ENCODE peak calls at places on chromosomes 13 and 19, in six cellular contexts. One of them, this sample, is unnamed.

GRCh38 chr13:96141032-96141431 is 51.1 kb downstream of the HS6ST3 start:
- DNase-seq in heart left ventricle: no peak
- DNase-seq in testis: no peak
- DNase-seq in tibial nerve: no peak
- DNase-seq in A549: peak; percentile 25
- DNase-seq in gastrocnemius medialis: no peak
- DNase-seq in this sample: no peak

GRCh38 chr13:65677906-65678305 is 1552.2 kb downstream of the PCDH9 start:
- DNase-seq in heart left ventricle: no peak
- DNase-seq in testis: no peak
- DNase-seq in tibial nerve: no peak
- DNase-seq in A549: no peak
- DNase-seq in gastrocnemius medialis: no peak
- DNase-seq in this sample: no peak

GRCh38 chr19:46717034-46717715 is at the start of gene PRKD2:
- DNase-seq in heart left ventricle: peak; percentile 93
- DNase-seq in testis: peak; percentile 95
- DNase-seq in tibial nerve: peak; percentile 89
- DNase-seq in A549: peak; percentile 83
- DNase-seq in gastrocnemius medialis: peak; percentile 78
- DNase-seq in this sample: peak; percentile 46

GRCh38 chr13:41931337-41931736 is 29.6 kb downstream of the VWA8 start:
- DNase-seq in heart left ventricle: no peak
- DNase-seq in testis: no peak
- DNase-seq in tibial nerve: no peak
- DNase-seq in A549: no peak
- DNase-seq in gastrocnemius medialis: no peak
- DNase-seq in this sample: no peak

GRCh38 chr13:22926176-22927007 is 254.4 kb upstream of the SGCG start:
- DNase-seq in heart left ventricle: peak; percentile 81
- DNase-seq in testis: peak; percentile 88
- DNase-seq in tibial nerve: peak; percentile 52
- DNase-seq in A549: no peak
- DNase-seq in gastrocnemius medialis: peak; percentile 66
- DNase-seq in this sample: no peak

GRCh38 chr13:29664591-29664990 is 69.1 kb upstream of the SLC7A1 start:
- DNase-seq in heart left ventricle: no peak
- DNase-seq in testis: no peak
- DNase-seq in tibial nerve: no peak
- DNase-seq in A549: no peak
- DNase-seq in gastrocnemius medialis: no peak
- DNase-seq in this sample: no peak

GRCh38 chr19:47729799-47730520 is 15.4 kb upstream of the NOP53 start:
- DNase-seq in heart left ventricle: peak; percentile 87
- DNase-seq in testis: peak; percentile 74
- DNase-seq in tibial nerve: peak; percentile 56
- DNase-seq in A549: peak; percentile 93
- DNase-seq in gastrocnemius medialis: peak; percentile 17
- DNase-seq in this sample: no peak

GRCh38 chr19:4172861-4173473 is 9.4 kb downstream of the SIRT6 start:
- DNase-seq in heart left ventricle: peak; percentile 59
- DNase-seq in testis: peak; percentile 63
- DNase-seq in tibial nerve: peak; percentile 21
- DNase-seq in A549: no peak
- DNase-seq in gastrocnemius medialis: no peak
- DNase-seq in this sample: no peak

GRCh38 chr13:37473035-37473434 is 125.5 kb downstream of the POSTN start:
- DNase-seq in heart left ventricle: no peak
- DNase-seq in testis: no peak
- DNase-seq in tibial nerve: no peak
- DNase-seq in A549: no peak
- DNase-seq in gastrocnemius medialis: no peak
- DNase-seq in this sample: no peak

GRCh38 chr13:50123862-50124535 is 108.8 kb downstream of the KCNRG start:
- DNase-seq in heart left ventricle: peak; percentile 85
- DNase-seq in testis: peak; percentile 79
- DNase-seq in tibial nerve: peak; percentile 69
- DNase-seq in A549: peak; percentile 93
- DNase-seq in gastrocnemius medialis: peak; percentile 90
- DNase-seq in this sample: peak; percentile 98

GRCh38 chr13:20118268-20119140 is 42.3 kb downstream of the GJA3 start:
- DNase-seq in heart left ventricle: peak; percentile 70
- DNase-seq in testis: peak; percentile 65
- DNase-seq in tibial nerve: peak; percentile 10
- DNase-seq in A549: peak; percentile 68
- DNase-seq in gastrocnemius medialis: no peak
- DNase-seq in this sample: peak; percentile 74

DNA sequence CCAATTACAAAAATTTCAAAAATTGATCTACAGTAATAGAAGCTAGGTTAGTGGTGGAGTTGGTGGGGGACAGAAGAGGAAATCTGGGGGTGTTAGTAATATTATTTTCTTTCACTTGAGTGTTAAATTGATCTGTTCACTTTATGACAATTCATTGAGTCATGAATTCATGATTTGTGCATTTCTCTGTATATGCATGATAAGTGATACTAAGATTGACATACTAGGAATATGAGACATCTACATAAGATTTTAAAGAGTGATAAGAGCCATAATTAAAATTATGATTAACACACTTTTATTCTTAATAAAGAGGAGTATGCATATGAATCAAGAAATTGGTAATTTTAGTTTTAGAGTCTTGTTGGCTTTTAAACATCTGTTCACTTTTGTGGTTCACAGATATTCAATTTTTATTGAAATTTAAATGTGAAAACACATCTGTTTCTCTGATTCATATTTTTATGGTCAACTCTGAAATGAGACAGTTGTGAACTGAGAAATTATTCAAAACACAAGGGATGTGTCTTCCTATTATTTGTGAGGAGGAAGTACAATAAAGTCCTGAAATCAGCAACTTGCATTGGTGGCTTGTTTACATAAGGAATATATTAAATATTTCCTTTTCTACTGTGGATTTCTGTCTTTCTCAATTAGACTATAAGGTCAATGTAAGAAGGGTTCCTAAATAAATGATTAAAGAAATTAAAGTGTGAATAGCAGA is 196.5 kb downstream of the ITGBL1 start:
- DNase-seq in heart left ventricle: no peak
- DNase-seq in testis: no peak
- DNase-seq in tibial nerve: no peak
- DNase-seq in A549: peak; percentile 16
- DNase-seq in gastrocnemius medialis: no peak
- DNase-seq in this sample: no peak
- H3K27ac ChIP-seq in heart left ventricle: no peak overlapping the region
- H3K27ac ChIP-seq in testis: no peak overlapping the region
- H3K27ac ChIP-seq in tibial nerve: no peak overlapping the region
- H3K27ac ChIP-seq in A549: peak overlapping the region; percentile 87
- H3K27ac ChIP-seq in gastrocnemius medialis: peak overlapping the region; percentile 46
- H3K27ac ChIP-seq in this sample: no peak overlapping the region

DNA sequence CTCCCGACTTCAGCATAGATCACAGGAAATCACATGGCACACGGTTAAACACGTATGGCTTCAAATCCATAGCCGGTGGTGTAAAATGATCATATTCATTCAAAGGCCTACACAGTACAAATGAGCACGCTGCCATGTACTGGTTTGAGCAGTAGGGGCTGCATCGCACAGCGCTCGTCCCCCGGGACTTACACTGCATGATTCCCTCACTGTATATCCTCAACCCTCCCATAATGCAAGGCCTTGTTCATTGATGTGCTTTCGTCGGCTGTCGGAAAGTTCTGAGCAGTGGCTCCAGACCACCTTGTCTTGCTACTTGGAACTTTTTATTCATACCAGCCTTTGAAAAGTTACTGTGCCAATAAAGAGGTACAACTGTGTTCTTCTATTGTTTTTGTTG is 578.2 kb downstream of the MYO16 start:
- DNase-seq in heart left ventricle: no peak
- DNase-seq in testis: no peak
- DNase-seq in tibial nerve: no peak
- DNase-seq in A549: no peak
- DNase-seq in gastrocnemius medialis: no peak
- DNase-seq in this sample: no peak
- H3K27ac ChIP-seq in heart left ventricle: no peak overlapping the region
- H3K27ac ChIP-seq in testis: no peak overlapping the region
- H3K27ac ChIP-seq in tibial nerve: no peak overlapping the region
- H3K27ac ChIP-seq in A549: no peak overlapping the region
- H3K27ac ChIP-seq in gastrocnemius medialis: no peak overlapping the region
- H3K27ac ChIP-seq in this sample: no peak overlapping the region

DNA sequence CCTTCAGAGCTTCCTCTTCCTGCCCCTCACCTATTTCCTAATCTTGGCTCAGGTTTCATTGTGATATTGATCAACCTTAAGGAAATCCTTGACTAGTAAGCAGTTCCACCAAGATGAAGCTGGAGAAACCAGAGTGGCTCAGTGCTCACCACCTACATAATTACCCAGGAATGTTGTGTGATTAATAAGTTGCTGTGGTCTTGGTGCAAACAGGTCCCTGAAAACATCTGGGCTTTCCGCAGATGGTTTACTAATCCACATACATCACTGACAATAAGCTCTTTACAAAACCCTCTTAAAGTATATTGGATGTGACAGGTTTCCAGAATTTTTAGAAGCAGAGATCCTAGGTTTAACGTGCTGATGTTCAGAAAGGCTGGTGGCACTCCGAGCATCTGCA is 8.6 kb upstream of the SERP2 start:
- DNase-seq in heart left ventricle: no peak
- DNase-seq in testis: no peak
- DNase-seq in tibial nerve: no peak
- DNase-seq in A549: no peak
- DNase-seq in gastrocnemius medialis: no peak
- DNase-seq in this sample: no peak
- H3K27ac ChIP-seq in heart left ventricle: no peak overlapping the region
- H3K27ac ChIP-seq in testis: no peak overlapping the region
- H3K27ac ChIP-seq in tibial nerve: no peak overlapping the region
- H3K27ac ChIP-seq in A549: peak overlapping the region; percentile 62
- H3K27ac ChIP-seq in gastrocnemius medialis: no peak overlapping the region
- H3K27ac ChIP-seq in this sample: no peak overlapping the region

GRCh38 chr19:16281743-16282142 is 42.9 kb upstream of the KLF2 start:
- DNase-seq in heart left ventricle: no peak
- DNase-seq in testis: no peak
- DNase-seq in tibial nerve: no peak
- DNase-seq in A549: no peak
- DNase-seq in gastrocnemius medialis: no peak
- DNase-seq in this sample: no peak
- H3K27ac ChIP-seq in heart left ventricle: no peak overlapping the region
- H3K27ac ChIP-seq in testis: no peak overlapping the region
- H3K27ac ChIP-seq in tibial nerve: no peak overlapping the region
- H3K27ac ChIP-seq in A549: no peak overlapping the region
- H3K27ac ChIP-seq in gastrocnemius medialis: peak overlapping the region; percentile 89
- H3K27ac ChIP-seq in this sample: peak overlapping the region; percentile 95

DNA sequence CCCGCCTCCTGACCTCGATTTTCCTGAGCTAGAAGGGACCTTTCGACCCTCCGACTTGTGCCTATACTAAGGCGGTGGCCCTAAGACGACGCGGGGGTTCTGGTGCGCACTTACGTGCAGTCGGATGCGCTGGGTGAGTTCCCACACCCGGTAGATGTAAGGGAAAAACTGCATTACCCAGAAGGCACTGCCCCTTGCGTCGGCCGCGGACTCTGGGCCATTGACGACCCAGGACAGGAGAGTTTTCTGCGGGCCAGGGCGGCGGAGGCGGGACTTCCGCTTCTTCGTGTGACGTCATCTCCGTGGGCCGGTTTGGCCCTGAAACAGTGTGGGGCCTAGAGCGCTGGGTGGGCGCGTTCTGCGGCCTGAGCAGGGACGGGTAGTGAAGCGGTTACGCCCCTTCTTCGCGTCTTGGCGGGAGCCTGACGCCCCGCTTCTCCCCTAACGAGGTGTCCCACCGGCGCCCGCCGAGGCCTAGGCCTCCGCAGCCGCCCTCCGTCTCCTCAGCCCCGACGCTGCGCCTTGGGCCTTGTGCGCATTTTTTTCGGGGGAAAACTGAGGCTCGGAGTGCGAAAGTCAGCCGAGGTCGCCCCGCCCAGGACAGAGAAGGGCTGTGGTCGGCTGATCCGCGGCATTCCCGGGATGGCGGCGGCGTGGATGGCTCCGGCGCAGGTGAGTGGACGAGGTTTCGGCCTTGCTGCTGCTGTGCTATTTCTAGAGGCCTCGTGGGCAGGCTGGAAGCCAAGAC is at the start of gene ZNF460:
- DNase-seq in heart left ventricle: peak; percentile 98
- DNase-seq in testis: peak; percentile 97
- DNase-seq in tibial nerve: peak; percentile 92
- DNase-seq in A549: peak; percentile 99
- DNase-seq in gastrocnemius medialis: peak; percentile 94
- DNase-seq in this sample: peak; percentile 98
- H3K27ac ChIP-seq in heart left ventricle: peak within 1 kb of the TSS; percentile 94
- H3K27ac ChIP-seq in testis: peak within 1 kb of the TSS; percentile 94
- H3K27ac ChIP-seq in tibial nerve: peak within 1 kb of the TSS; percentile 96
- H3K27ac ChIP-seq in A549: peak within 1 kb of the TSS; percentile 94
- H3K27ac ChIP-seq in gastrocnemius medialis: peak within 1 kb of the TSS; percentile 94
- H3K27ac ChIP-seq in this sample: peak within 1 kb of the TSS; percentile 100

GRCh38 chr19:53007200-53008054 is 6.3 kb upstream of the ERVV-1 start:
- DNase-seq in heart left ventricle: no peak
- DNase-seq in testis: no peak
- DNase-seq in tibial nerve: no peak
- DNase-seq in A549: no peak
- DNase-seq in gastrocnemius medialis: no peak
- DNase-seq in this sample: no peak
- H3K27ac ChIP-seq in heart left ventricle: no peak overlapping the region
- H3K27ac ChIP-seq in testis: no peak overlapping the region
- H3K27ac ChIP-seq in tibial nerve: no peak overlapping the region
- H3K27ac ChIP-seq in A549: no peak overlapping the region
- H3K27ac ChIP-seq in gastrocnemius medialis: peak overlapping the region; percentile 31
- H3K27ac ChIP-seq in this sample: no peak overlapping the region

This sample was measured in ascending aorta.